ENCODE peak calls at places on chromosome 1, in nine cellular contexts. T is fibroblast of lung, F is GM23248, L is PC-9, H is GM12878, I is H9, B is IMR-90, A is PC-3, Q is neural progenitor cell. M is an unnamed sample.

GRCh38 chr1:175338447-175339135 is 146.0 kb upstream of the KIAA0040 start:
- DNase-seq in B (no peak), L (peak), Q (peak), T (no peak), A (peak), I (peak), F (peak), H (no peak), M (no peak)

GRCh38 chr1:226112626-226113025 is 50.1 kb downstream of the H3-3A start:
- DNase-seq in H (no peak), T (no peak), B (no peak), F (no peak), L (no peak), I (no peak), A (no peak), Q (no peak), M (no peak)

GRCh38 chr1:185681034-185681633 is 53.1 kb upstream of the HMCN1 start:
- DNase-seq in T (peak), Q (peak), L (peak), F (peak), A (peak), H (peak), I (no peak), B (peak), M (peak)

GRCh38 chr1:44805311-44806024 is 1.7 kb downstream of the DYNLT4 start:
- DNase-seq in H (no peak), F (no peak), T (no peak), B (no peak), L (no peak), I (peak), Q (no peak), A (no peak), M (no peak)

GRCh38 chr1:86429830-86430229 is 5.9 kb downstream of the CLCA2 start:
- DNase-seq in B (peak), F (peak), A (peak), T (peak), L (peak), I (no peak), H (no peak), Q (no peak), M (no peak)

GRCh38 chr1:7845761-7846160 is 7.1 kb downstream of the UTS2 start:
- DNase-seq in B (peak), I (no peak), F (peak), T (peak), A (no peak), L (no peak), H (no peak), Q (no peak), M (no peak)

GRCh38 chr1:148353461-148354283 is 129.4 kb downstream of the PPIAL4G start:
- DNase-seq in T (peak), H (no peak), A (peak), L (peak), Q (peak), F (peak), B (peak), I (peak), M (no peak)

GRCh38 chr1:180387413-180387812 is 115.0 kb downstream of the ACBD6 start:
- DNase-seq in B (no peak), A (no peak), Q (no peak), F (no peak), T (no peak), H (no peak), L (no peak), I (no peak), M (no peak)

GRCh38 chr1:151539321-151540020 is 638 bp upstream of the TUFT1 start:
- DNase-seq in I (peak), F (peak), Q (peak), T (peak), A (peak), B (peak), L (peak), H (peak), M (no peak)

GRCh38 chr1:154154534-154155181 is at the start of gene NUP210L:
- DNase-seq in T (peak), F (peak), L (no peak), H (no peak), I (peak), A (no peak), B (peak), Q (peak), M (no peak)

DNA sequence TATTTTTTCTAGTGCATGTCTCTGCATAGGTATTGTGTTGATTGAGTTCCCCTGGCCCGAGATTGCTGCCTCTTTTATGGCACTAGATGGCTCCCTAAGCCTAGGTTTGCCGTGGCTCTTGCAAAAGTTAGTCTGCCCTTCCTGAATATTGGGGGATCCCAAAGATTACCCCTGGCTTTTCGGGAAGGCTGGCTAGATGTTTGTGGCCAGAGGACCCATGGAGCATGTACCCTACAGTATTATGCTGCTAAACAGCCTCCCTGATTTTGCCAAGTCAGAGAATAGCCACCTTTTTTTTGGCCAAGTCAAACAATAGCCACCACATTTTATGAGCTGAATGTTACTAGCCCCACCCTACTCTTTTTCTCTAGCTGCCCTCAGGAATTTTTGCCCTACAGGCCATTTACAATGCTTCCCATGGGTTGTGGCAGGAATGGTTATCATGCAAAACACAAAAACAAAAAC is 343.2 kb downstream of the OLFM3 start:
- DNase-seq in H (no peak), I (peak), A (peak), L (no peak), F (peak), T (no peak), Q (peak), B (peak), M (peak)
- H2AFZ ChIP-seq in H (no peak), I (peak), A (no peak), L (no peak), F (no peak), T (no peak), Q (peak), B (no peak), M (peak)

DNA sequence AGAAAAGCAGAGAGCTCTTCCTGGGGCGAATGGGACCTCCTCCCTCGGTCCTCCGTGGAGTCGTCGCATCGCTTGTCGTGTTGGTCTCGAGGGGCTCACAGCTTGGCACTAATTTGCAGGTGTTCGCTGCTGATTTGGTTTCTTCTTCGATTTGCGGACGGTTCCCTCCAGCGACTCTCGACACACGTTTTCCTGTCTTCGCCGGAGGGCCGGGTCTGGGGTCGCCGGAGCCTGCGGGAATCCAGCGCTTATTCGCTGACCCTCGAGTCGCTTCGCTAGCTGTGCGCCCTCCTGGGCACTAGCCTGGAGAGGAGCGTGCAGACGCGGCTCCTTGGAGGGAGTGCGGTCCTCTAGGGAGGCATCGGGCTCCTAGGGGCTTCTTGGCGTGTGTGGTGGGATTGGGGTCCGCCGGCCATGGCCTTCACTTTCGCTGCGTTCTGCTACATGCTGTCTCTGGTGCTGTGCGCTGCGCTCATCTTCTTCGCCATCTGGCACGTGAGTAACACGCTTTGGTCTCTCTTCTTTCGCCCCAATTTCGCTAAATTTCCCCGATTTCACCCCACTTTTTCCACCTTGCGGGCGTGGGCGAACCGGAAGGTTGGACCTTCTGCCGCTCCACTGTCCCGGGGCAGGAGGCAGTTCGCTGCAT is 768 bp downstream of the CNIH3 start:
- DNase-seq in I (peak), A (no peak), F (peak), B (no peak), H (no peak), T (no peak), Q (peak), L (no peak), M (peak)
- H2AFZ ChIP-seq in I (no peak), A (peak), F (peak), B (peak), H (no peak), T (peak), Q (peak), L (peak), M (peak)

GRCh38 chr1:197268012-197268411 is at the start of gene CRB1:
- DNase-seq in Q (peak), B (no peak), T (peak), I (no peak), H (no peak), F (peak), A (no peak), L (no peak), M (peak)
- H2AFZ ChIP-seq in Q (peak), B (no peak), T (peak), I (no peak), H (no peak), F (peak), A (no peak), L (peak), M (peak)

GRCh38 chr1:43334453-43335205 is 3.0 kb upstream of the MPL start:
- DNase-seq in H (no peak), F (no peak), Q (no peak), L (no peak), A (no peak), B (no peak), I (no peak), T (no peak), M (no peak)

GRCh38 chr1:43331688-43332087 is 5.9 kb upstream of the MPL start:
- DNase-seq in A (no peak), L (no peak), B (no peak), Q (no peak), H (no peak), F (no peak), T (no peak), I (no peak), M (no peak)

GRCh38 chr1:43327549-43328292 is 9.9 kb upstream of the MPL start:
- DNase-seq in A (no peak), H (no peak), Q (no peak), L (no peak), B (peak), I (no peak), T (no peak), F (peak), M (no peak)

GRCh38 chr1:43325381-43325780 is 12.2 kb upstream of the MPL start:
- DNase-seq in Q (no peak), B (no peak), F (no peak), I (no peak), H (no peak), A (no peak), L (no peak), T (no peak), M (no peak)

GRCh38 chr1:43329995-43330751 is 7.4 kb upstream of the MPL start:
- DNase-seq in Q (no peak), B (peak), T (peak), H (no peak), A (peak), F (peak), L (peak), I (peak), M (no peak)
- H2AFZ ChIP-seq in Q (peak), B (peak), T (peak), H (peak), A (peak), F (peak), L (peak), I (no peak), M (peak)